ENCODE peak calls at places on chromosomes 5 and 9, in four cellular contexts. K, X, I and C are unnamed samples.

GRCh38 chr9:132575005-132575609 is 7.3 kb upstream of the BARHL1 start:
- DNase-seq in X (peak), I (peak), K (peak), C (peak)

GRCh38 chr9:123338710-123339665 is 17.0 kb upstream of the CRB2 start:
- DNase-seq in K (no peak), I (no peak), X (no peak), C (no peak)

GRCh38 chr5:134129411-134130238 is 15.1 kb downstream of the TCF7 start:
- DNase-seq in I (no peak), K (no peak), X (no peak), C (no peak)

GRCh38 chr5:1855573-1855972 is 27.2 kb downstream of the IRX4 start:
- DNase-seq in K (no peak), X (no peak), I (no peak), C (no peak)

GRCh38 chr9:118595719-118596305 is 773.4 kb downstream of the BRINP1 start:
- DNase-seq in X (peak), I (peak), K (peak), C (peak)

GRCh38 chr9:78115073-78115472 is 83.5 kb upstream of the GNAQ start:
- DNase-seq in X (peak), K (no peak), I (no peak), C (no peak)

GRCh38 chr5:68344447-68345111 is 129.0 kb downstream of the PIK3R1 start:
- DNase-seq in X (no peak), I (peak), K (peak), C (no peak)

GRCh38 chr9:103941104-103941503 is 153.0 kb upstream of the SMC2 start:
- DNase-seq in X (no peak), K (no peak), I (no peak), C (no peak)